ENCODE peak calls at places on chromosomes 1 and 21, in nine cellular contexts. J is activated naive CD4-positive, alpha-beta T cell treated with anti-CD3 and anti-CD28 coated beads, Interleukin-2, amount 10 ng/mL, durations not matched to agents 7 days and 5 days; Q is nucleus accumbens; G is activated B cell treated with CpG ODN at 0.5 μM for 24 hours; D is mesendoderm; U is Ammon's horn; M is nephron progenitor cell; W is ELF-1; P is globus pallidus. Y is an unnamed sample.

GRCh38 chr1:41650176-41650519 is 165.7 kb upstream of the EDN2 start:
- DNase-seq in J (peak), Q (no peak), G (no peak), D (no peak), U (no peak), M (no peak), W (no peak), P (no peak), Y (no peak)

GRCh38 chr1:225493591-225494246 is 65.9 kb upstream of the LBR start:
- DNase-seq in J (no peak), Q (no peak), G (no peak), D (no peak), U (no peak), M (no peak), W (no peak), P (no peak), Y (no peak)

GRCh38 chr1:169508432-169509338 is 22.9 kb upstream of the SLC19A2 start:
- DNase-seq in J (no peak), Q (no peak), G (no peak), D (no peak), U (no peak), M (no peak), W (no peak), P (no peak), Y (no peak)

GRCh38 chr1:241181471-241181870 is 175.5 kb downstream of the RGS7 start:
- DNase-seq in J (no peak), Q (no peak), G (no peak), D (no peak), U (no peak), M (no peak), W (no peak), P (no peak), Y (no peak)

GRCh38 chr1:55275976-55276375 is 60.8 kb upstream of the USP24 start:
- DNase-seq in J (no peak), Q (no peak), G (no peak), D (no peak), U (no peak), M (no peak), W (no peak), P (no peak), Y (no peak)

GRCh38 chr1:105795741-105796140 is 1260.7 kb upstream of the PRMT6 start:
- DNase-seq in J (no peak), Q (no peak), G (no peak), D (no peak), U (no peak), M (no peak), W (no peak), P (no peak), Y (no peak)

GRCh38 chr21:33396966-33397365 is 6.2 kb upstream of the IFNGR2 start:
- DNase-seq in J (no peak), Q (no peak), G (no peak), D (no peak), U (no peak), M (no peak), W (peak), P (no peak), Y (no peak)

GRCh38 chr1:109796484-109797305 is 33.0 kb upstream of the EPS8L3 start:
- DNase-seq in J (peak), Q (no peak), G (no peak), D (no peak), U (no peak), M (no peak), W (no peak), P (no peak), Y (no peak)